ENCODE peak calls at places on chromosomes 7 and 10, in nine cellular contexts. I is fibroblast of lung, G is right lobe of liver, L is heart left ventricle, T is GM23338, W is MM.1S, B is tibial nerve, U is neuronal stem cell, D is hepatocyte. A is an unnamed sample. For H3K4me1 and H3K36me3, the result is how much of the 10 kb centered on the place peaks cover.

GRCh38 chr10:35565602-35566061 is 39.5 kb upstream of the GJD4 start:
- DNase-seq in G (no peak), I (no peak), B (no peak), L (no peak), T (no peak), U (no peak), W (no peak), D (no peak), A (no peak)

GRCh38 chr7:117791877-117792780 is 81.1 kb downstream of the CTTNBP2 start:
- DNase-seq in T (no peak), G (no peak), L (no peak), U (no peak), I (no peak), B (no peak), D (no peak), W (no peak), A (no peak)

GRCh38 chr10:88881335-88881734 is 1.3 kb downstream of the STAMBPL1 start:
- DNase-seq in B (no peak), W (no peak), L (no peak), D (no peak), U (no peak), T (no peak), G (no peak), I (peak), A (no peak)

GRCh38 chr10:91562839-91563581 is 69.9 kb downstream of the PPP1R3C start:
- DNase-seq in B (no peak), U (no peak), L (no peak), G (peak), W (no peak), D (no peak), I (no peak), T (no peak), A (no peak)

GRCh38 chr10:69318997-69319727 is 40.9 kb downstream of the HK1 start:
- DNase-seq in B (peak), T (no peak), I (peak), W (no peak), D (peak), G (peak), U (no peak), L (peak), A (peak)

GRCh38 chr7:128450913-128451312 is 4.8 kb upstream of the HILPDA start:
- DNase-seq in W (no peak), L (no peak), I (no peak), U (no peak), T (no peak), G (no peak), D (no peak), B (no peak), A (no peak)

GRCh38 chr7:128796325-128796724 is 4.6 kb downstream of the CCDC136 start:
- DNase-seq in T (no peak), B (no peak), L (no peak), W (no peak), D (no peak), U (no peak), I (peak), G (no peak), A (no peak)

GRCh38 chr7:14598978-14599377 is 303.6 kb downstream of the DGKB start:
- DNase-seq in T (no peak), G (no peak), W (no peak), L (no peak), U (no peak), D (no peak), I (peak), B (no peak), A (no peak)

GRCh38 chr7:83824214-83824613 is 175.3 kb upstream of the SEMA3E start:
- DNase-seq in B (no peak), T (no peak), W (no peak), U (no peak), I (peak), L (no peak), D (no peak), G (no peak), A (no peak)

GRCh38 chr7:83821866-83822265 is 172.9 kb upstream of the SEMA3E start:
- DNase-seq in W (no peak), I (no peak), U (no peak), B (no peak), D (no peak), G (no peak), T (no peak), L (no peak), A (peak)

GRCh38 chr7:83820641-83821040 is 171.7 kb upstream of the SEMA3E start:
- DNase-seq in B (no peak), G (no peak), L (no peak), W (no peak), T (no peak), D (no peak), I (no peak), U (no peak), A (no peak)

GRCh38 chr7:83814480-83814879 is 165.5 kb upstream of the SEMA3E start:
- DNase-seq in B (no peak), T (no peak), L (no peak), W (no peak), G (no peak), U (no peak), I (no peak), D (no peak), A (no peak)

DNA sequence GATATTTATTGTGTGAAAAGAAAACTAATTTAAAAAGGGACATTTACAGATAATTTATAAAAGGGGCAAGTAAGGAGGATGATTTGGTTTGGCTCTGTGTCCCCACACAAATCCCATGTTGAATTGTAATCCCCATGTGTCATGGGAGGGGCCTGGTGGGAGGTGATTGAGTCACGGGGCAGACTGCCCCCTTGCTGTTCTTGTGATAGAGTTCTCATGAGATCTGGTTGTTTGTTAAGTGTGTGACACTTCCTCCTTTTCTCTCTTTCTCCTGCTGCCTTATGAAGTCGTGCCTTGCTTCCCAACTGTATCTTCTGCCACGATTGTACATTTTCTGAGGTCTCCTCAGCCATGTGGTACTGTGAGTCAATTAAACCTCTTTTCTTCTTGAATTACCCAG is 171.0 kb upstream of the SEMA3E start:
- DNase-seq in T (peak), G (no peak), D (no peak), U (no peak), W (no peak), B (no peak), L (no peak), I (no peak), A (no peak)
- H3K27ac ChIP-seq in T (no peak), G (no peak), D (no peak), U (no peak), W (no peak), B (no peak), L (no peak), I (no peak), A (no peak)

DNA sequence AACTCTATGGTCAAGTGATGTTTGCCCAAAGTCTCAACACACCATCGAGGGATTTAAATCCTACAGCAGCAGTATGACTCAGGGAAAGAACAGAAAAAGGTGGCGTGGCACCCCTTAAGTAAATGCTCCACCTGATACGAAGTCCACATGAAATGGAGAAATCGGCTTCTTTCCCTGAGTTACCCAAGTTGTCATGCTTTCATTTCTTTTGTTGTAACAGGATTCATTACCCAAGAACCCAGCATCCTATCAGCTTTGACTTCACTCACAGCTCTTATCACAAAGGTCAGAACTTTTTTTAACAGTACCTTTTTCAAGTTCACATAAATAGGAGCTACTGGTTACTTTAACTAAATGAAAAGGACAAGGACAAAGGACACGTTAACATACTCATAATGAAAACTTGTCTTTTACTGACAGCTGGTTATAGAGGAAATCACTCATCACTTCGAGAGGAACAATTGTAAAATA is 219.8 kb upstream of the FRMD4A start:
- DNase-seq in D (peak), I (no peak), G (no peak), T (no peak), L (no peak), W (no peak), B (no peak), U (no peak), A (no peak)
- H3K4me1 ChIP-seq in D (under half), I (under half), G (under half), T (under half), L (under half), W (under half), B (under half), U (under half), A (under half)

GRCh38 chr10:4117604-4118003 is 332.6 kb upstream of the KLF6 start:
- DNase-seq in B (no peak), W (no peak), I (no peak), G (no peak), U (no peak), T (no peak), L (no peak), D (no peak), A (no peak)

GRCh38 chr10:4120454-4120853 is 335.4 kb upstream of the KLF6 start:
- DNase-seq in D (no peak), I (no peak), W (peak), U (no peak), B (no peak), L (peak), T (no peak), G (no peak), A (no peak)

GRCh38 chr10:4121531-4122380 is 336.7 kb upstream of the KLF6 start:
- DNase-seq in T (no peak), B (no peak), D (no peak), G (no peak), I (no peak), W (peak), L (no peak), U (no peak), A (no peak)

GRCh38 chr10:4119107-4119506 is 334.1 kb upstream of the KLF6 start:
- DNase-seq in D (no peak), T (no peak), G (no peak), I (no peak), U (no peak), L (no peak), B (no peak), W (no peak), A (no peak)
- H3K36me3 ChIP-seq in D (under half), T (under half), G (under half), I (under half), U (under half), L (under half), B (under half), W (under half), A (under half)

GRCh38 chr7:56099653-56100052 is 6.6 kb downstream of the CHCHD2 start:
- DNase-seq in G (no peak), T (no peak), L (peak), B (no peak), U (no peak), I (no peak), W (no peak), D (no peak), A (no peak)

GRCh38 chr7:56107954-56108258 is 1.6 kb upstream of the CHCHD2 start:
- DNase-seq in W (no peak), I (no peak), U (no peak), L (no peak), B (no peak), G (no peak), T (no peak), D (no peak), A (no peak)

GRCh38 chr7:56110611-56111010 is 4.3 kb upstream of the CHCHD2 start:
- DNase-seq in T (no peak), L (no peak), U (no peak), D (no peak), W (peak), G (no peak), B (no peak), I (no peak), A (no peak)

GRCh38 chr7:56106108-56107073 is at the start of gene CHCHD2:
- DNase-seq in T (no peak), D (peak), L (peak), B (peak), W (peak), G (peak), I (peak), U (peak), A (peak)

GRCh38 chr7:56105508-56105907 is 768 bp downstream of the CHCHD2 start:
- DNase-seq in D (no peak), G (no peak), T (no peak), B (no peak), U (no peak), L (peak), I (peak), W (peak), A (peak)
- H3K27ac ChIP-seq in D (peak), G (peak), T (no peak), B (peak), U (no peak), L (peak), I (peak), W (peak), A (peak)

GRCh38 chr10:116437076-116437692 is 9.5 kb downstream of the PNLIPRP3 start:
- DNase-seq in W (no peak), D (no peak), L (no peak), T (no peak), U (no peak), G (no peak), I (no peak), B (no peak), A (no peak)

GRCh38 chr10:116430288-116430687 is 2.6 kb downstream of the PNLIPRP3 start:
- DNase-seq in I (no peak), W (peak), L (no peak), U (no peak), B (no peak), T (no peak), D (no peak), G (no peak), A (no peak)

GRCh38 chr10:116427671-116428070 is at the start of gene PNLIPRP3:
- DNase-seq in B (no peak), I (no peak), L (no peak), U (no peak), T (no peak), D (no peak), W (no peak), G (no peak), A (no peak)

GRCh38 chr10:116429288-116429977 is 1.8 kb downstream of the PNLIPRP3 start:
- DNase-seq in D (no peak), G (peak), L (no peak), U (no peak), W (no peak), I (no peak), B (no peak), T (no peak), A (no peak)

GRCh38 chr10:116431598-116431997 is 4.0 kb downstream of the PNLIPRP3 start:
- DNase-seq in U (no peak), T (peak), B (no peak), I (no peak), W (no peak), L (no peak), G (no peak), D (no peak), A (no peak)
- H3K4me1 ChIP-seq in U (under half), T (under half), B (under half), I (under half), W (under half), L (under half), G (under half), D (under half), A (under half)

GRCh38 chr7:138510003-138510402 is 49.9 kb downstream of the TRIM24 start:
- DNase-seq in T (no peak), U (no peak), L (no peak), G (no peak), B (no peak), I (no peak), W (peak), D (no peak), A (no peak)

GRCh38 chr7:138500892-138501291 is 40.8 kb downstream of the TRIM24 start:
- DNase-seq in U (no peak), T (no peak), D (no peak), L (no peak), I (no peak), B (no peak), G (no peak), W (no peak), A (no peak)

GRCh38 chr7:138502023-138502767 is 42.1 kb downstream of the TRIM24 start:
- DNase-seq in T (no peak), D (no peak), W (no peak), I (no peak), G (no peak), L (no peak), U (no peak), B (no peak), A (no peak)

GRCh38 chr7:138506764-138507163 is 46.7 kb downstream of the TRIM24 start:
- DNase-seq in W (no peak), T (no peak), G (no peak), B (no peak), U (no peak), D (no peak), L (no peak), I (no peak), A (no peak)

GRCh38 chr7:138505361-138505873 is 45.4 kb downstream of the TRIM24 start:
- DNase-seq in W (no peak), G (no peak), T (no peak), B (no peak), D (no peak), L (no peak), U (no peak), I (no peak), A (no peak)
- H3K36me3 ChIP-seq in W (under half), G (under half), T (under half), B (under half), D (under half), L (under half), U (half or more), I (under half), A (under half)

DNA sequence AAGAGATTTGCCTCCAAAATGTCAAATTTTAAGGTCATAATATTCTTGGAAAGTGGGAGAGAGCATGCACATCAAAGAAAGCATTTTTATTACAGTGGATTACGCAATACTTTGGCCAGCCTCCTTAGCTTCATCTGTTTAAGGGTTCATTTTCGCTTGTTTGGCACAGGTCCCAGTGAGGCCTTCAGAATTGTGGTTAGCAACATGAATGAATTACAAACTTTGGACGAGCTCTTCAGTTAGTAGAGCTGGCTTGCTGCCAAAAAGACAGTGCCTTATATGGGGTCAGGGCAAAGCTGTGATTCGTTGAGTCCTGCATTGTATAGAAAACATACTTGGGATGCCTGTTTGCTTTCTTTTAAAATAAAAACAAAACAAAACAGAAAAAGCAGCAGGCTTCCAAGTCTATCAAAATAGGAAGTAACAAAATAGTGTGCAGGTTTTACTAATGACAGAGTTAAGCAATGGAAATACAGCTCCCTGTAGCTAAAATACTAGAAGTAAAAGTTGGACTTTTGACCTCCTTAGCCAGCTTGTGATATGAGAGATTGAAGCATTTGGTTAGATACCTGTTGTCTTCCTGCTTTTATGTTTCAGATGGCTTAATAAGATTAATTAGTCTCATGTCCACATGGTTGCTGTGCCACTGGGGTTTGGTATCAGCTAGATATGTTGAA is 190.8 kb downstream of the MLLT10 start:
- DNase-seq in D (peak), I (peak), L (peak), U (no peak), B (peak), W (peak), T (peak), G (peak), A (peak)
- H3K27ac ChIP-seq in D (peak), I (no peak), L (no peak), U (peak), B (peak), W (peak), T (peak), G (no peak), A (peak)

A was measured in SJCRH30.